ENCODE peak calls at places on chromosomes 2 and 18, in four cellular contexts. R, H, N and F are unnamed samples.

GRCh38 chr18:76989647-76990190 is 142.9 kb downstream of the MBP start:
- DNase-seq in R (no peak), H (no peak), N (no peak), F (no peak)

GRCh38 chr2:1907849-1908533 is 163.7 kb upstream of the PXDN start:
- DNase-seq in R (no peak), H (no peak), N (no peak), F (no peak)

GRCh38 chr18:72208920-72209676 is 335.0 kb downstream of the CBLN2 start:
- DNase-seq in R (no peak), H (no peak), N (no peak), F (no peak)

GRCh38 chr18:36620801-36621200 is 208.0 kb downstream of the TPGS2 start:
- DNase-seq in R (no peak), H (no peak), N (no peak), F (no peak)

GRCh38 chr2:134375935-134376334 is 122.1 kb downstream of the MGAT5 start:
- DNase-seq in R (no peak), H (peak), N (peak), F (peak)

GRCh38 chr18:74638210-74638609 is 40.5 kb downstream of the ZNF407 start:
- DNase-seq in R (no peak), H (no peak), N (no peak), F (no peak)

GRCh38 chr2:160555420-160555819 is 61.8 kb upstream of the RBMS1 start:
- DNase-seq in R (no peak), H (no peak), N (no peak), F (no peak)

GRCh38 chr2:26724784-26725515 is 32.4 kb downstream of the KCNK3 start:
- DNase-seq in R (no peak), H (no peak), N (no peak), F (no peak)

GRCh38 chr2:168614291-168615018 is 158.4 kb downstream of the CERS6 start:
- DNase-seq in R (no peak), H (no peak), N (no peak), F (no peak)

GRCh38 chr2:215619022-215619958 is 183.4 kb upstream of the FN1 start:
- DNase-seq in R (no peak), H (peak), N (peak), F (peak)

GRCh38 chr18:3151379-3152264 is 68.1 kb downstream of the MYOM1 start:
- DNase-seq in R (no peak), H (peak), N (peak), F (no peak)

GRCh38 chr2:143690204-143690603 is 561.0 kb downstream of the ARHGAP15 start:
- DNase-seq in R (no peak), H (no peak), N (no peak), F (no peak)

GRCh38 chr2:37191747-37192146 is 3.3 kb upstream of the SULT6B1 start:
- DNase-seq in R (no peak), H (no peak), N (no peak), F (no peak)

GRCh38 chr2:37190290-37190689 is 1.8 kb upstream of the SULT6B1 start:
- DNase-seq in R (no peak), H (no peak), N (no peak), F (no peak)

GRCh38 chr2:37188570-37188969 is at the start of gene SULT6B1:
- DNase-seq in R (no peak), H (no peak), N (no peak), F (no peak)

GRCh38 chr2:37191253-37191652 is 2.8 kb upstream of the SULT6B1 start:
- DNase-seq in R (no peak), H (no peak), N (no peak), F (no peak)

DNA sequence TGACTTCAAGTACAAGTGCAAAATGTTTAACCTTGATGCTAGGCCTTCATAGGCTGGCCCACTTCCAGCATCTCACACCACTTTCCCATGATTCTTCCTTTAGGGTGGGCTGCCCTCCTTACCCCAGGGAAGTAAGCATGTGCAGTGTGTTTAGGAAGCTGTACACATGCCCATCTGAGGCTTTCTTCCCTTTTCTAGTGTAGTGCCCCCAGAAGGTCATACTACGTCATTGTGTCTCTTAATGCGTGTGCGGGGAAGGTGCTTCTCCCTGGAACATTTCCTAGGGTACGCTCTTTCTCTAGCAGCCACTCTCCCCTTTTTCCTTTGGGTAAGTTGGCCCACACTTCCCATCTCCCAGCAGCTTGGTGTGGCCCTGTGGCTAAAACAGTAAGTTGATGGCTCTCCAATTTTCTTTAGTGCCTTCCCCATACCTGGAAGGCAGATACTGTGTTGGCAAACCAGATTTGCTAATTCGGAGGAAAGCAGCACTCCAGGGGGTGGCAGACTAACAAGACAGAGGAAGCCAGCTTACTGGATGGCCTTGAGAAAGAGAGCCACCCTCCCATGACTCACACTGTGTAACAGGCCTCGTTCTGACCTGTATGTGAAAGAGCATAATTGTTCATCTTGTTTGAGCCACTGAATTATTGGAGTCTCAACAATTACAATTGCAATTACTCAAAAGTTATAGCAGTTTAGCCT is 1.1 kb upstream of the SULT6B1 start:
- DNase-seq in R (no peak), H (peak), N (peak), F (peak)
- TF ChIP-seq CTCF in R (no peak), H (no peak), N (peak), F (peak)

DNA sequence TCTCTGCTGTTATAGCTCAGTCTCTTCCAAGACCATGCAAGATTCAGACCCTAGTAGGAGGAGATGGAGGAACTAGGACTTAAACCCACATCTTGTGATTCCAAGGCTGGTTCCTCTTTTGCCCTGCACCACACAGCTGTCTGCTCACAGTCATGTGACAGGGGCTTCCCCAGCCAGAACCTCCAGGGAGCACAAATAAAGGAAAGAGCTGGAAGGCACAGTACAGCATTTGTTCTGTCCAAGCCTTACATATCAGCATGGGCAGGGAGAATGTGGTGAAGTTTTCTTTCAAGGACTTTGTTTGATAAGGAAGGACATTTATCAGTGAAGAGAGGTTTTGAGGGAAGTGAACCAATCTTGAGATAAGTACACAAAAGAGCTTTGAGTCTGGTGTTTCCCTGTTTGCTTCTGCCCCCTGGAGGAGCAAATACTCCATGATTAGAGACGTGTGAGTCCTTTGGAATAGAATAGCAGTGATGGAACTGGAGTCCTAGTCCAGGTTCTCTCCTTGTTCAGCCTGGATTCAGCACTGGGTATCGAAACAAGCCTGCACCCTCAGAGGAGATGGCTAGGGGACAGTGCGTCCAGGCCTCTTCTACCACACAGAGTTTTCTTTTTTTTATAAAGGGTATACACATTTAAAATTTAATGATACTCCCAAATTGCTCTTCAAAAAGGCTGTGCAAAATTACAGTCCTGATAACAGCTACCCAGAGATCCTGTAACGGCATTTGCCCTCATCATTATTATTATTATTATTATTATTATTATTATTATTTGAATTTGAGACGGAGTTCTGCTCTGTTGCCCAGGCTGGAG is 24.6 kb upstream of the CASP10 start:
- DNase-seq in R (no peak), H (peak), N (peak), F (peak)
- TF ChIP-seq CTCF in R (peak), H (peak), N (peak), F (peak)

DNA sequence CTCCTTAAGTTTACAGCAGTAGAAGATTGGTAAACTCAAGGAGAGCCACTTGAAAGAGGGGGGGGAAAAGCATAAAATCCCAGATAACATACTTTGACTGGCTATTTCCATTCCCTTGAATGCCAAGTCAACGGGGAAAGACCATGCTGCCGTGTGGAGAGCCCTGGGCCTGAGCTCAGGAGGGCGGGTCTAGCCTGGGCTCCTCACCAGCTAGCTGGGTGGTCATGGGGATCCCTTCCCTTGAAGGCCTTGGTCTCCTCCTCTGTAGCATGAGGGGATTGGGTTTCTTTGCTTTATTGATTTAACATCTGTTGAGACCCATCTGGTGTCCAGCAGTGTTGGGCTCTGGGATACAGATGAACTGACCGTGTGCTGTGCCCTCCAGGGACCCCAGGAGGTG is 35.0 kb downstream of the TEX51 start:
- DNase-seq in R (no peak), H (no peak), N (no peak), F (no peak)
- TF ChIP-seq CTCF in R (no peak), H (no peak), N (no peak), F (no peak)

GRCh38 chr2:48566582-48566981 is 36.6 kb downstream of the STON1 start:
- DNase-seq in R (no peak), H (peak), N (peak), F (peak)
- TF ChIP-seq CTCF in R (no peak), H (peak), N (peak), F (peak)

GRCh38 chr2:165776013-165776412 is 18.0 kb downstream of the GALNT3 start:
- DNase-seq in R (no peak), H (no peak), N (no peak), F (no peak)

GRCh38 chr2:165777522-165778186 is 16.4 kb downstream of the GALNT3 start:
- DNase-seq in R (no peak), H (no peak), N (no peak), F (no peak)

GRCh38 chr2:165776796-165777195 is 17.3 kb downstream of the GALNT3 start:
- DNase-seq in R (no peak), H (no peak), N (no peak), F (no peak)

GRCh38 chr2:165778187-165778556 is 15.9 kb downstream of the GALNT3 start:
- DNase-seq in R (no peak), H (no peak), N (no peak), F (no peak)

GRCh38 chr2:165778653-165779451 is 15.2 kb downstream of the GALNT3 start:
- DNase-seq in R (no peak), H (no peak), N (no peak), F (no peak)
- TF ChIP-seq CTCF in R (no peak), H (peak), N (peak), F (peak)